ENCODE peak calls at places on chromosomes 1 and 21, in five cellular contexts. One of them, this sample, is unnamed. For H3K27me3, the result is how much of the 10 kb centered on the place peaks cover.

GRCh38 chr1:167797005-167797404 is 75.2 kb downstream of the MPZL1 start:
- DNase-seq in neural progenitor cell: peak
- DNase-seq in spleen: no peak
- DNase-seq in mesendoderm: peak
- DNase-seq in ovary: peak
- DNase-seq in this sample: peak

GRCh38 chr21:41876928-41877652 is 2.1 kb downstream of the PRDM15 start:
- DNase-seq in neural progenitor cell: no peak
- DNase-seq in spleen: peak
- DNase-seq in mesendoderm: no peak
- DNase-seq in ovary: no peak
- DNase-seq in this sample: no peak

GRCh38 chr21:42353623-42354022 is 2.8 kb upstream of the TFF2 start:
- DNase-seq in neural progenitor cell: no peak
- DNase-seq in spleen: peak
- DNase-seq in mesendoderm: no peak
- DNase-seq in ovary: peak
- DNase-seq in this sample: no peak

GRCh38 chr1:173768206-173768605 is 53.4 kb downstream of the KLHL20 start:
- DNase-seq in neural progenitor cell: no peak
- DNase-seq in spleen: no peak
- DNase-seq in mesendoderm: no peak
- DNase-seq in ovary: no peak
- DNase-seq in this sample: no peak

GRCh38 chr21:36753556-36753955 is 54.6 kb downstream of the SIM2 start:
- DNase-seq in neural progenitor cell: no peak
- DNase-seq in spleen: no peak
- DNase-seq in mesendoderm: no peak
- DNase-seq in ovary: no peak
- DNase-seq in this sample: no peak

GRCh38 chr1:169091480-169091941 is 15.0 kb upstream of the ATP1B1 start:
- DNase-seq in neural progenitor cell: no peak
- DNase-seq in spleen: no peak
- DNase-seq in mesendoderm: no peak
- DNase-seq in ovary: no peak
- DNase-seq in this sample: no peak

GRCh38 chr1:21478356-21478755 is 30.9 kb upstream of the ALPL start:
- DNase-seq in neural progenitor cell: no peak
- DNase-seq in spleen: no peak
- DNase-seq in mesendoderm: no peak
- DNase-seq in ovary: no peak
- DNase-seq in this sample: no peak

GRCh38 chr1:111769517-111770146 is 13.9 kb downstream of the DDX20 start:
- DNase-seq in neural progenitor cell: peak
- DNase-seq in spleen: no peak
- DNase-seq in mesendoderm: peak
- DNase-seq in ovary: no peak
- DNase-seq in this sample: peak

GRCh38 chr1:119617751-119618691 is 30.0 kb downstream of the ZNF697 start:
- DNase-seq in neural progenitor cell: no peak
- DNase-seq in spleen: no peak
- DNase-seq in mesendoderm: no peak
- DNase-seq in ovary: peak
- DNase-seq in this sample: no peak

GRCh38 chr1:47569681-47570470 is 132.0 kb downstream of the FOXD2 start:
- DNase-seq in neural progenitor cell: peak
- DNase-seq in spleen: peak
- DNase-seq in mesendoderm: peak
- DNase-seq in ovary: no peak
- DNase-seq in this sample: peak

GRCh38 chr1:114111731-114112661 is 41.7 kb downstream of the SYT6 start:
- DNase-seq in neural progenitor cell: no peak
- DNase-seq in spleen: no peak
- DNase-seq in mesendoderm: no peak
- DNase-seq in ovary: no peak
- DNase-seq in this sample: no peak

GRCh38 chr1:206508130-206508884 is 976 bp downstream of the RASSF5 start:
- DNase-seq in neural progenitor cell: no peak
- DNase-seq in spleen: no peak
- DNase-seq in mesendoderm: no peak
- DNase-seq in ovary: no peak
- DNase-seq in this sample: no peak
- H3K27me3 ChIP-seq in neural progenitor cell: half or more
- H3K27me3 ChIP-seq in spleen: under half
- H3K27me3 ChIP-seq in mesendoderm: under half
- H3K27me3 ChIP-seq in ovary: under half
- H3K27me3 ChIP-seq in this sample: half or more

GRCh38 chr21:38474796-38475195 is 23.5 kb downstream of the ERG start:
- DNase-seq in neural progenitor cell: no peak
- DNase-seq in spleen: no peak
- DNase-seq in mesendoderm: no peak
- DNase-seq in ovary: no peak
- DNase-seq in this sample: no peak

GRCh38 chr21:38474124-38474523 is 24.2 kb downstream of the ERG start:
- DNase-seq in neural progenitor cell: no peak
- DNase-seq in spleen: no peak
- DNase-seq in mesendoderm: peak
- DNase-seq in ovary: no peak
- DNase-seq in this sample: no peak

GRCh38 chr21:38477241-38477640 is 21.0 kb downstream of the ERG start:
- DNase-seq in neural progenitor cell: no peak
- DNase-seq in spleen: no peak
- DNase-seq in mesendoderm: no peak
- DNase-seq in ovary: no peak
- DNase-seq in this sample: no peak

GRCh38 chr21:38475519-38475918 is 22.8 kb downstream of the ERG start:
- DNase-seq in neural progenitor cell: no peak
- DNase-seq in spleen: no peak
- DNase-seq in mesendoderm: peak
- DNase-seq in ovary: no peak
- DNase-seq in this sample: no peak

GRCh38 chr21:38476385-38476784 is 21.9 kb downstream of the ERG start:
- DNase-seq in neural progenitor cell: no peak
- DNase-seq in spleen: no peak
- DNase-seq in mesendoderm: no peak
- DNase-seq in ovary: no peak
- DNase-seq in this sample: no peak
- H3K4me3 ChIP-seq in neural progenitor cell: no peak
- H3K4me3 ChIP-seq in spleen: peak
- H3K4me3 ChIP-seq in mesendoderm: no peak
- H3K4me3 ChIP-seq in ovary: no peak
- H3K4me3 ChIP-seq in this sample: no peak

GRCh38 chr1:36510418-36510817 is 27.7 kb upstream of the CSF3R start:
- DNase-seq in neural progenitor cell: no peak
- DNase-seq in spleen: no peak
- DNase-seq in mesendoderm: no peak
- DNase-seq in ovary: no peak
- DNase-seq in this sample: no peak
- H3K27me3 ChIP-seq in neural progenitor cell: under half
- H3K27me3 ChIP-seq in spleen: under half
- H3K27me3 ChIP-seq in mesendoderm: under half
- H3K27me3 ChIP-seq in ovary: under half
- H3K27me3 ChIP-seq in this sample: under half

GRCh38 chr1:1918901-1919303 is at the start of gene TMEM52:
- DNase-seq in neural progenitor cell: no peak
- DNase-seq in spleen: no peak
- DNase-seq in mesendoderm: no peak
- DNase-seq in ovary: no peak
- DNase-seq in this sample: no peak
- H3K4me3 ChIP-seq in neural progenitor cell: peak
- H3K4me3 ChIP-seq in spleen: peak
- H3K4me3 ChIP-seq in mesendoderm: peak
- H3K4me3 ChIP-seq in ovary: peak
- H3K4me3 ChIP-seq in this sample: peak

GRCh38 chr1:39690943-39691382 is 270 bp downstream of the HPCAL4 start:
- DNase-seq in neural progenitor cell: no peak
- DNase-seq in spleen: no peak
- DNase-seq in mesendoderm: no peak
- DNase-seq in ovary: no peak
- DNase-seq in this sample: no peak

GRCh38 chr1:39690225-39690624 is 1.0 kb downstream of the HPCAL4 start:
- DNase-seq in neural progenitor cell: no peak
- DNase-seq in spleen: no peak
- DNase-seq in mesendoderm: no peak
- DNase-seq in ovary: no peak
- DNase-seq in this sample: no peak

GRCh38 chr1:39689635-39690034 is 1.6 kb downstream of the HPCAL4 start:
- DNase-seq in neural progenitor cell: peak
- DNase-seq in spleen: no peak
- DNase-seq in mesendoderm: no peak
- DNase-seq in ovary: no peak
- DNase-seq in this sample: peak

GRCh38 chr1:39688706-39689105 is 2.5 kb downstream of the HPCAL4 start:
- DNase-seq in neural progenitor cell: no peak
- DNase-seq in spleen: no peak
- DNase-seq in mesendoderm: no peak
- DNase-seq in ovary: no peak
- DNase-seq in this sample: no peak

GRCh38 chr1:39689214-39689613 is 2.0 kb downstream of the HPCAL4 start:
- DNase-seq in neural progenitor cell: no peak
- DNase-seq in spleen: no peak
- DNase-seq in mesendoderm: no peak
- DNase-seq in ovary: no peak
- DNase-seq in this sample: no peak
- H3K27me3 ChIP-seq in neural progenitor cell: half or more
- H3K27me3 ChIP-seq in spleen: under half
- H3K27me3 ChIP-seq in mesendoderm: half or more
- H3K27me3 ChIP-seq in ovary: under half
- H3K27me3 ChIP-seq in this sample: half or more

DNA sequence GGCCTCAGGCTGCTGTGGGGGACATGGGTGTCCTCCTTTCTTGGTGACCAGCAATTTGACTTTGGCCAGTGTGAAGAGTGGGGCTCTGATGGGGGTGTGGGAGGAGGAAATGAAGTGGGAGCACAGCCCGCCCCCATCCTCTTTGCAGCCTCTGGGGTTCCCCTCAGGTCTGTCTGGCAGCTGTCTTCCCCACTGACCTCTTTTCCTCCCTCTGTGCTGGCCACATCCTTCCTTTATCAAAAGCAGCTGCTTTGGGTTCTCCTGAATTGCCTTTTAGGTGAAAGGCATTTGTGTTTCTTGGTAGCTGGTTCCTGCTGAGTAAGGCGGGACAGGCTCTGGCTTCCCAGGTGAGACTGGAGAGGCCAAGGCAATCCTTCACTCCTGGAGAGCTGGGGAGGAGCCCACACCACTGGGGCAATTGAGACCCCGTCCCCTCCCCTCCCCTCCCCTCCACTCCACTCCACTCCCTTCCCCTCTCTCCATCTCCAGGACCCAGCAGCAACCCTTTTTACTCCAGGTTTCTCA is 24.9 kb downstream of the PCAT6 start:
- DNase-seq in neural progenitor cell: no peak
- DNase-seq in spleen: no peak
- DNase-seq in mesendoderm: peak
- DNase-seq in ovary: no peak
- DNase-seq in this sample: peak
- H3K4me3 ChIP-seq in neural progenitor cell: no peak
- H3K4me3 ChIP-seq in spleen: no peak
- H3K4me3 ChIP-seq in mesendoderm: no peak
- H3K4me3 ChIP-seq in ovary: no peak
- H3K4me3 ChIP-seq in this sample: no peak

GRCh38 chr1:2633401-2633935 is 652 bp upstream of the MMEL1 start:
- DNase-seq in neural progenitor cell: no peak
- DNase-seq in spleen: no peak
- DNase-seq in mesendoderm: no peak
- DNase-seq in ovary: no peak
- DNase-seq in this sample: peak
- H3K27me3 ChIP-seq in neural progenitor cell: half or more
- H3K27me3 ChIP-seq in spleen: under half
- H3K27me3 ChIP-seq in mesendoderm: under half
- H3K27me3 ChIP-seq in ovary: under half
- H3K27me3 ChIP-seq in this sample: under half

GRCh38 chr1:30684259-30684658 is 39.1 kb downstream of the MATN1 start:
- DNase-seq in neural progenitor cell: no peak
- DNase-seq in spleen: no peak
- DNase-seq in mesendoderm: no peak
- DNase-seq in ovary: peak
- DNase-seq in this sample: no peak
- H3K4me3 ChIP-seq in neural progenitor cell: no peak
- H3K4me3 ChIP-seq in spleen: no peak
- H3K4me3 ChIP-seq in mesendoderm: no peak
- H3K4me3 ChIP-seq in ovary: no peak
- H3K4me3 ChIP-seq in this sample: no peak

GRCh38 chr1:98045211-98046030 is 124.6 kb upstream of the DPYD start:
- DNase-seq in neural progenitor cell: peak
- DNase-seq in spleen: peak
- DNase-seq in mesendoderm: peak
- DNase-seq in ovary: no peak
- DNase-seq in this sample: peak
- H3K27me3 ChIP-seq in neural progenitor cell: half or more
- H3K27me3 ChIP-seq in spleen: under half
- H3K27me3 ChIP-seq in mesendoderm: under half
- H3K27me3 ChIP-seq in ovary: under half
- H3K27me3 ChIP-seq in this sample: half or more

GRCh38 chr1:156104861-156105546 is 9.5 kb upstream of the LMNA start:
- DNase-seq in neural progenitor cell: no peak
- DNase-seq in spleen: no peak
- DNase-seq in mesendoderm: peak
- DNase-seq in ovary: peak
- DNase-seq in this sample: peak

GRCh38 chr1:156102634-156103511 is 11.6 kb upstream of the LMNA start:
- DNase-seq in neural progenitor cell: no peak
- DNase-seq in spleen: no peak
- DNase-seq in mesendoderm: no peak
- DNase-seq in ovary: no peak
- DNase-seq in this sample: peak

GRCh38 chr1:156103521-156103947 is 11.0 kb upstream of the LMNA start:
- DNase-seq in neural progenitor cell: no peak
- DNase-seq in spleen: no peak
- DNase-seq in mesendoderm: no peak
- DNase-seq in ovary: peak
- DNase-seq in this sample: peak

GRCh38 chr1:156101880-156102279 is 12.6 kb upstream of the LMNA start:
- DNase-seq in neural progenitor cell: no peak
- DNase-seq in spleen: no peak
- DNase-seq in mesendoderm: no peak
- DNase-seq in ovary: peak
- DNase-seq in this sample: peak

DNA sequence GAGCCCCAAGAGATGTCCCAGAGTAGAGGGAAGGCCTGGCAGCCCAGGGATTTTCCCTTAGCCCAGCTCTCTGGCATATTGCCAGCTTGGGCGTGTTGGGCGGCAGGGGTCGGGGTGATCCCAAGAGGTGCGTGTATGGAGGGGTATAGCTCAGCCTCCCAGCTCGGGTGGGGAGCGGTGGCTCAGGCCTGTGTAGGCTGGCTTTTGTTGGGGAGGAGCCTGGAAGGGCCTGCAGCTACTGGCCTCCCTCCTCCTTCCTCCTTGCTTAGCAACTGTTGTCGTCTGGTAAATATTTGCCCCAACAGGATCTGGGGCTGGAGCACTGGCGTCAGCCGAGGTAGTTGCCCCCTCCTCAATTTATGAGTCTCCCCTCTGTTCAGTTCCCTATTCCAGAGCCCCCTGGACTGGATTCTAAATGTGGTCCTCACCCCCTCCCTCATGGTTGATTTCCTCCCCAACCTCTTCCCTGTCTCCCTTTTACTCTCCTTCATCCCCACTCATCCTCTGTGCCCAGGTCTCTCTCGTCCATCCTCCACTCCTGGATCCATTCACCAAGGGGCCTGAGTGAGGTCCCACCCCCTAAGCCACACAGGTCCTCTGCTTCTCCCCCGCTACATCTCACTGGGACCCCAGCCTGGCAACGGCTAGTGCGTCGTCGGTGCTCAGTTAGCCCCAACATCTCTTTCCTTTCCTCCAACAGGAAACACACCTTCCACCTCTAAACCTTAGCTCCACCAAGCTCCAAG is 10.3 kb upstream of the LMNA start:
- DNase-seq in neural progenitor cell: no peak
- DNase-seq in spleen: no peak
- DNase-seq in mesendoderm: peak
- DNase-seq in ovary: peak
- DNase-seq in this sample: peak
- H3K4me3 ChIP-seq in neural progenitor cell: no peak
- H3K4me3 ChIP-seq in spleen: no peak
- H3K4me3 ChIP-seq in mesendoderm: no peak
- H3K4me3 ChIP-seq in ovary: no peak
- H3K4me3 ChIP-seq in this sample: no peak